ENCODE peak calls at places on chromosomes 11 and 22, in nine cellular contexts. G, Z, M, W, J, Y, O, X and V are unnamed samples.

GRCh38 chr11:27621440-27622161 is 78.7 kb downstream of the BDNF start:
- DNase-seq in G (no peak), Z (no peak), M (no peak), W (no peak), J (no peak), Y (no peak), O (peak; percentile 10), X (no peak), V (no peak)

GRCh38 chr11:112811781-112812180 is 149.4 kb upstream of the NCAM1 start:
- DNase-seq in G (no peak), Z (no peak), M (no peak), W (no peak), J (no peak), Y (no peak), O (no peak), X (no peak), V (no peak)

GRCh38 chr11:96147186-96147585 is 195.8 kb downstream of the MAML2 start:
- DNase-seq in G (no peak), Z (no peak), M (no peak), W (no peak), J (no peak), Y (no peak), O (no peak), X (no peak), V (no peak)

GRCh38 chr22:46972256-46972655 is 209.8 kb downstream of the TBC1D22A start:
- DNase-seq in G (no peak), Z (no peak), M (peak; percentile 25), W (no peak), J (no peak), Y (no peak), O (no peak), X (no peak), V (no peak)

GRCh38 chr11:121672630-121673487 is 220.1 kb upstream of the SORL1-AS1 start:
- DNase-seq in G (peak; percentile 59), Z (no peak), M (peak; percentile 85), W (no peak), J (no peak), Y (peak; percentile 92), O (no peak), X (no peak), V (no peak)

GRCh38 chr11:58675344-58676155 is 53.1 kb downstream of the CNTF start:
- DNase-seq in G (peak; percentile 65), Z (peak; percentile 68), M (peak; percentile 82), W (peak; percentile 32), J (peak; percentile 75), Y (no peak), O (peak; percentile 82), X (peak; percentile 78), V (peak; percentile 83)

GRCh38 chr11:106608677-106609076 is 409.6 kb downstream of the GUCY1A2 start:
- DNase-seq in G (no peak), Z (no peak), M (no peak), W (no peak), J (no peak), Y (no peak), O (no peak), X (no peak), V (no peak)

GRCh38 chr22:27159716-27160295 is 502.4 kb downstream of the MIAT start:
- DNase-seq in G (no peak), Z (no peak), M (no peak), W (no peak), J (no peak), Y (no peak), O (no peak), X (no peak), V (no peak)

GRCh38 chr11:61650781-61651571 is 29.2 kb upstream of the DAGLA start:
- DNase-seq in G (no peak), Z (no peak), M (no peak), W (no peak), J (no peak), Y (no peak), O (no peak), X (peak; percentile 52), V (no peak)

GRCh38 chr11:103325686-103326069 is 216.5 kb downstream of the DYNC2H1 start:
- DNase-seq in G (no peak), Z (no peak), M (no peak), W (no peak), J (no peak), Y (no peak), O (no peak), X (no peak), V (no peak)

GRCh38 chr11:128409476-128409875 is 177.9 kb downstream of the ETS1 start:
- DNase-seq in G (no peak), Z (no peak), M (no peak), W (no peak), J (no peak), Y (peak; percentile 21), O (no peak), X (no peak), V (no peak)

GRCh38 chr11:17734418-17734911 is at the start of gene KCNC1:
- DNase-seq in G (peak; percentile 93), Z (no peak), M (peak; percentile 61), W (no peak), J (peak; percentile 47), Y (no peak), O (peak; percentile 44), X (peak; percentile 21), V (no peak)

GRCh38 chr11:77519847-77520246 is 46.0 kb upstream of the PAK1 start:
- DNase-seq in G (no peak), Z (no peak), M (no peak), W (no peak), J (no peak), Y (peak; percentile 47), O (no peak), X (no peak), V (no peak)

GRCh38 chr22:20080776-20081654 is 974 bp downstream of the DGCR8 start:
- DNase-seq in G (peak; percentile 54), Z (peak; percentile 32), M (no peak), W (peak; percentile 43), J (peak; percentile 5), Y (no peak), O (peak; percentile 56), X (peak; percentile 76), V (no peak)

GRCh38 chr22:31747441-31747840 is 2.5 kb downstream of the PRR14L start:
- DNase-seq in G (no peak), Z (no peak), M (no peak), W (no peak), J (no peak), Y (no peak), O (no peak), X (no peak), V (no peak)

GRCh38 chr22:31749636-31750364 is at the start of gene PRR14L:
- DNase-seq in G (peak; percentile 96), Z (peak; percentile 99), M (peak; percentile 99), W (peak; percentile 91), J (peak; percentile 73), Y (peak; percentile 99), O (peak; percentile 99), X (peak; percentile 91), V (peak; percentile 99)

GRCh38 chr22:31750365-31751284 is 693 bp upstream of the PRR14L start:
- DNase-seq in G (no peak), Z (no peak), M (no peak), W (no peak), J (no peak), Y (no peak), O (peak; percentile 28), X (no peak), V (no peak)

GRCh38 chr22:31752096-31752847 is 1.5 kb upstream of the DEPDC5 start:
- DNase-seq in G (no peak), Z (no peak), M (no peak), W (no peak), J (no peak), Y (no peak), O (peak; percentile 25), X (no peak), V (no peak)

GRCh38 chr22:31748490-31748889 is 1.4 kb downstream of the PRR14L start:
- DNase-seq in G (no peak), Z (no peak), M (no peak), W (no peak), J (no peak), Y (no peak), O (no peak), X (no peak), V (no peak)
- H3K4me3 ChIP-seq in G (peak overlapping the region; percentile 84), Z (peak overlapping the region; percentile 100), M (peak overlapping the region; percentile 90), W (peak overlapping the region; percentile 79), J (peak overlapping the region; percentile 94), Y (peak overlapping the region; percentile 100), O (peak overlapping the region; percentile 99), X (peak overlapping the region; percentile 90), V (peak overlapping the region; percentile 78)

GRCh38 chr11:9569588-9570164 is 3.8 kb upstream of the WEE1 start:
- DNase-seq in G (no peak), Z (no peak), M (no peak), W (no peak), J (no peak), Y (no peak), O (no peak), X (no peak), V (no peak)
- H3K4me1 ChIP-seq in G (peaks cover 28% of the 10 kb centered on the region), Z (peaks cover 42% of the 10 kb centered on the region), M (no peaks in the 10 kb centered on the region), W (peaks cover 82% of the 10 kb centered on the region), J (peaks cover 63% of the 10 kb centered on the region), Y (peaks cover 52% of the 10 kb centered on the region), O (peaks cover 9% of the 10 kb centered on the region), X (peaks cover 38% of the 10 kb centered on the region), V (peaks cover 75% of the 10 kb centered on the region)

GRCh38 chr11:68163691-68164090 is 42.5 kb upstream of the CHKA start:
- DNase-seq in G (no peak), Z (no peak), M (no peak), W (no peak), J (no peak), Y (peak; percentile 80), O (no peak), X (no peak), V (no peak)

GRCh38 chr11:68159665-68160064 is 38.5 kb upstream of the CHKA start:
- DNase-seq in G (no peak), Z (no peak), M (no peak), W (no peak), J (no peak), Y (no peak), O (no peak), X (no peak), V (no peak)

GRCh38 chr11:68158580-68158979 is 37.4 kb upstream of the CHKA start:
- DNase-seq in G (no peak), Z (peak; percentile 47), M (no peak), W (no peak), J (no peak), Y (no peak), O (no peak), X (no peak), V (no peak)

GRCh38 chr11:68160100-68160695 is 39.0 kb upstream of the CHKA start:
- DNase-seq in G (no peak), Z (no peak), M (no peak), W (no peak), J (no peak), Y (peak; percentile 37), O (no peak), X (no peak), V (no peak)

DNA sequence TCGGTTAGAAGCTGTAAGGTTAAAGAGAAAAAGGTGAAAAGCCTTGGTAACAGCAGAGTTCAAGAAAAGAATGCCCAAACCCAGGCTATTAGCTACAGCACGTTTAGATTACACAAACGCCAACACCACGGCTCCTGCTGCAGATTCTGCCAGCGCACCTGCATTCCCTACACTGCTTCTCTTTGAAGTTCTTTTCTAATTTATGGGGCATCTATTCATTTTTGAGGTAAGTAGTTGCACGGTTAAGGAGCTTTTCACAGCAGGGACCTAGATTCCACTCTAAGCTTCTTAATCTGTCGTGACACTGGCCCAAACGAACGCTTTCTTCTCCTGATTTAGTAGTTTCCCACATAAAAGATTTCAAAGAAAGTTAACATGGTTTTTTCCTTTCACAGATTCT is 38.0 kb upstream of the CHKA start:
- DNase-seq in G (no peak), Z (no peak), M (no peak), W (no peak), J (no peak), Y (no peak), O (no peak), X (no peak), V (no peak)
- TF ChIP-seq EP300 in G (no peak), Z (no peak), M (no peak), W (no peak), J (no peak), Y (no peak), O (no peak), X (no peak), V (no peak)

GRCh38 chr11:19349340-19350025 is 108.7 kb upstream of the E2F8 start:
- DNase-seq in G (no peak), Z (no peak), M (no peak), W (no peak), J (no peak), Y (no peak), O (no peak), X (no peak), V (no peak)
- H3K4me3 ChIP-seq in G (no peak overlapping the region), Z (no peak overlapping the region), M (no peak overlapping the region), W (no peak overlapping the region), J (no peak overlapping the region), Y (no peak overlapping the region), O (no peak overlapping the region), X (no peak overlapping the region), V (no peak overlapping the region)